ENCODE peak calls at places on chromosomes 13 and 19, in ten cellular contexts. One of them, this sample, is unnamed.
A peak's percentile ranks its signal among the peaks of the same experiment; 100 is the strongest.

GRCh38 chr19:2443116-2443784 is 13.5 kb downstream of the LMNB2 start:
- DNase-seq in psoas muscle: no peak
- DNase-seq in uterus: no peak
- DNase-seq in HCT116: no peak
- DNase-seq in breast epithelium: no peak
- DNase-seq in lower lobe of right lung: no peak
- DNase-seq in stomach: no peak
- DNase-seq in IMR-90: no peak
- DNase-seq in cardiac muscle cell: no peak
- DNase-seq in neural progenitor cell: no peak
- DNase-seq in this sample: no peak

GRCh38 chr19:48348039-48348438 is 15.7 kb downstream of the TMEM143 start:
- DNase-seq in psoas muscle: no peak
- DNase-seq in uterus: no peak
- DNase-seq in HCT116: no peak
- DNase-seq in breast epithelium: no peak
- DNase-seq in lower lobe of right lung: no peak
- DNase-seq in stomach: no peak
- DNase-seq in IMR-90: no peak
- DNase-seq in cardiac muscle cell: no peak
- DNase-seq in neural progenitor cell: no peak
- DNase-seq in this sample: no peak

GRCh38 chr13:101624981-101625380 is 172.5 kb downstream of the ITGBL1 start:
- DNase-seq in psoas muscle: no peak
- DNase-seq in uterus: no peak
- DNase-seq in HCT116: no peak
- DNase-seq in breast epithelium: no peak
- DNase-seq in lower lobe of right lung: no peak
- DNase-seq in stomach: no peak
- DNase-seq in IMR-90: no peak
- DNase-seq in cardiac muscle cell: no peak
- DNase-seq in neural progenitor cell: no peak
- DNase-seq in this sample: no peak

GRCh38 chr13:46687810-46688209 is 109.2 kb downstream of the ESD start:
- DNase-seq in psoas muscle: no peak
- DNase-seq in uterus: no peak
- DNase-seq in HCT116: peak; percentile 3
- DNase-seq in breast epithelium: no peak
- DNase-seq in lower lobe of right lung: no peak
- DNase-seq in stomach: no peak
- DNase-seq in IMR-90: peak; percentile 46
- DNase-seq in cardiac muscle cell: no peak
- DNase-seq in neural progenitor cell: no peak
- DNase-seq in this sample: peak; percentile 21

GRCh38 chr13:83622422-83622784 is 259.9 kb downstream of the SLITRK1 start:
- DNase-seq in psoas muscle: no peak
- DNase-seq in uterus: no peak
- DNase-seq in HCT116: no peak
- DNase-seq in breast epithelium: no peak
- DNase-seq in lower lobe of right lung: no peak
- DNase-seq in stomach: no peak
- DNase-seq in IMR-90: peak; percentile 28
- DNase-seq in cardiac muscle cell: no peak
- DNase-seq in neural progenitor cell: no peak
- DNase-seq in this sample: no peak

GRCh38 chr13:44140146-44140545 is 233.5 kb upstream of the SERP2 start:
- DNase-seq in psoas muscle: no peak
- DNase-seq in uterus: no peak
- DNase-seq in HCT116: no peak
- DNase-seq in breast epithelium: no peak
- DNase-seq in lower lobe of right lung: no peak
- DNase-seq in stomach: peak; percentile 62
- DNase-seq in IMR-90: no peak
- DNase-seq in cardiac muscle cell: no peak
- DNase-seq in neural progenitor cell: peak; percentile 76
- DNase-seq in this sample: no peak

GRCh38 chr19:1125601-1126533 is 22.1 kb downstream of the GPX4 start:
- DNase-seq in psoas muscle: peak; percentile 60
- DNase-seq in uterus: no peak
- DNase-seq in HCT116: no peak
- DNase-seq in breast epithelium: no peak
- DNase-seq in lower lobe of right lung: peak; percentile 44
- DNase-seq in stomach: no peak
- DNase-seq in IMR-90: peak; percentile 41
- DNase-seq in cardiac muscle cell: no peak
- DNase-seq in neural progenitor cell: no peak
- DNase-seq in this sample: no peak

GRCh38 chr13:43196750-43197149 is 173.4 kb downstream of the DNAJC15 start:
- DNase-seq in psoas muscle: no peak
- DNase-seq in uterus: no peak
- DNase-seq in HCT116: no peak
- DNase-seq in breast epithelium: no peak
- DNase-seq in lower lobe of right lung: no peak
- DNase-seq in stomach: no peak
- DNase-seq in IMR-90: no peak
- DNase-seq in cardiac muscle cell: no peak
- DNase-seq in neural progenitor cell: no peak
- DNase-seq in this sample: no peak

GRCh38 chr19:1769645-1769985 is 16.3 kb downstream of the ONECUT3 start:
- DNase-seq in psoas muscle: no peak
- DNase-seq in uterus: no peak
- DNase-seq in HCT116: no peak
- DNase-seq in breast epithelium: no peak
- DNase-seq in lower lobe of right lung: no peak
- DNase-seq in stomach: no peak
- DNase-seq in IMR-90: no peak
- DNase-seq in cardiac muscle cell: no peak
- DNase-seq in neural progenitor cell: no peak
- DNase-seq in this sample: no peak

GRCh38 chr13:38687246-38688229 is 661 bp downstream of the FREM2 start:
- DNase-seq in psoas muscle: no peak
- DNase-seq in uterus: no peak
- DNase-seq in HCT116: no peak
- DNase-seq in breast epithelium: no peak
- DNase-seq in lower lobe of right lung: peak; percentile 54
- DNase-seq in stomach: no peak
- DNase-seq in IMR-90: no peak
- DNase-seq in cardiac muscle cell: peak; percentile 62
- DNase-seq in neural progenitor cell: peak; percentile 68
- DNase-seq in this sample: no peak

GRCh38 chr13:78680064-78680463 is 21.1 kb upstream of the OBI1 start:
- DNase-seq in psoas muscle: no peak
- DNase-seq in uterus: no peak
- DNase-seq in HCT116: no peak
- DNase-seq in breast epithelium: no peak
- DNase-seq in lower lobe of right lung: no peak
- DNase-seq in stomach: no peak
- DNase-seq in IMR-90: no peak
- DNase-seq in cardiac muscle cell: no peak
- DNase-seq in neural progenitor cell: no peak
- DNase-seq in this sample: no peak

GRCh38 chr13:76387561-76387960 is 498.6 kb downstream of the KCTD12 start:
- DNase-seq in psoas muscle: no peak
- DNase-seq in uterus: no peak
- DNase-seq in HCT116: no peak
- DNase-seq in breast epithelium: no peak
- DNase-seq in lower lobe of right lung: no peak
- DNase-seq in stomach: no peak
- DNase-seq in IMR-90: no peak
- DNase-seq in cardiac muscle cell: no peak
- DNase-seq in neural progenitor cell: no peak
- DNase-seq in this sample: no peak

GRCh38 chr13:30845297-30846214 is 60.5 kb upstream of the MEDAG start:
- DNase-seq in psoas muscle: no peak
- DNase-seq in uterus: no peak
- DNase-seq in HCT116: no peak
- DNase-seq in breast epithelium: no peak
- DNase-seq in lower lobe of right lung: no peak
- DNase-seq in stomach: no peak
- DNase-seq in IMR-90: no peak
- DNase-seq in cardiac muscle cell: no peak
- DNase-seq in neural progenitor cell: no peak
- DNase-seq in this sample: no peak

GRCh38 chr13:33455291-33455690 is 169.7 kb upstream of the STARD13 start:
- DNase-seq in psoas muscle: no peak
- DNase-seq in uterus: no peak
- DNase-seq in HCT116: no peak
- DNase-seq in breast epithelium: no peak
- DNase-seq in lower lobe of right lung: no peak
- DNase-seq in stomach: no peak
- DNase-seq in IMR-90: no peak
- DNase-seq in cardiac muscle cell: no peak
- DNase-seq in neural progenitor cell: no peak
- DNase-seq in this sample: no peak
- H3K4me1 ChIP-seq in psoas muscle: peaks cover 5% of the 10 kb centered on the region
- H3K4me1 ChIP-seq in uterus: no peaks in the 10 kb centered on the region
- H3K4me1 ChIP-seq in HCT116: no peaks in the 10 kb centered on the region
- H3K4me1 ChIP-seq in breast epithelium: no peaks in the 10 kb centered on the region
- H3K4me1 ChIP-seq in lower lobe of right lung: peaks cover 9% of the 10 kb centered on the region
- H3K4me1 ChIP-seq in stomach: peaks cover 33% of the 10 kb centered on the region
- H3K4me1 ChIP-seq in IMR-90: peaks cover 4% of the 10 kb centered on the region
- H3K4me1 ChIP-seq in cardiac muscle cell: no peaks in the 10 kb centered on the region
- H3K4me1 ChIP-seq in neural progenitor cell: no peaks in the 10 kb centered on the region
- H3K4me1 ChIP-seq in this sample: no peaks in the 10 kb centered on the region

GRCh38 chr19:4045597-4046361 is 20.9 kb downstream of the ZBTB7A start:
- DNase-seq in psoas muscle: no peak
- DNase-seq in uterus: no peak
- DNase-seq in HCT116: no peak
- DNase-seq in breast epithelium: no peak
- DNase-seq in lower lobe of right lung: no peak
- DNase-seq in stomach: no peak
- DNase-seq in IMR-90: no peak
- DNase-seq in cardiac muscle cell: no peak
- DNase-seq in neural progenitor cell: no peak
- DNase-seq in this sample: no peak
- H3K36me3 ChIP-seq in psoas muscle: no peaks in the 10 kb centered on the region
- H3K36me3 ChIP-seq in uterus: no peaks in the 10 kb centered on the region
- H3K36me3 ChIP-seq in HCT116: peaks cover 29% of the 10 kb centered on the region
- H3K36me3 ChIP-seq in breast epithelium: no peaks in the 10 kb centered on the region
- H3K36me3 ChIP-seq in lower lobe of right lung: peaks cover 71% of the 10 kb centered on the region
- H3K36me3 ChIP-seq in stomach: peaks cover 72% of the 10 kb centered on the region
- H3K36me3 ChIP-seq in IMR-90: peaks cover 46% of the 10 kb centered on the region
- H3K36me3 ChIP-seq in cardiac muscle cell: peaks cover 5% of the 10 kb centered on the region
- H3K36me3 ChIP-seq in neural progenitor cell: no peaks in the 10 kb centered on the region
- H3K36me3 ChIP-seq in this sample: peaks cover 24% of the 10 kb centered on the region

GRCh38 chr19:14203258-14203657 is 2.7 kb downstream of the ADGRL1 start:
- DNase-seq in psoas muscle: no peak
- DNase-seq in uterus: no peak
- DNase-seq in HCT116: no peak
- DNase-seq in breast epithelium: no peak
- DNase-seq in lower lobe of right lung: no peak
- DNase-seq in stomach: no peak
- DNase-seq in IMR-90: no peak
- DNase-seq in cardiac muscle cell: no peak
- DNase-seq in neural progenitor cell: no peak
- DNase-seq in this sample: no peak

GRCh38 chr19:14198384-14199376 is 7.3 kb downstream of the ADGRL1 start:
- DNase-seq in psoas muscle: no peak
- DNase-seq in uterus: no peak
- DNase-seq in HCT116: no peak
- DNase-seq in breast epithelium: no peak
- DNase-seq in lower lobe of right lung: no peak
- DNase-seq in stomach: no peak
- DNase-seq in IMR-90: no peak
- DNase-seq in cardiac muscle cell: no peak
- DNase-seq in neural progenitor cell: no peak
- DNase-seq in this sample: no peak

GRCh38 chr19:14197882-14198281 is 8.1 kb downstream of the ADGRL1 start:
- DNase-seq in psoas muscle: no peak
- DNase-seq in uterus: no peak
- DNase-seq in HCT116: no peak
- DNase-seq in breast epithelium: no peak
- DNase-seq in lower lobe of right lung: no peak
- DNase-seq in stomach: no peak
- DNase-seq in IMR-90: no peak
- DNase-seq in cardiac muscle cell: no peak
- DNase-seq in neural progenitor cell: no peak
- DNase-seq in this sample: no peak
- H3K4me3 ChIP-seq in psoas muscle: no peak overlapping the region
- H3K4me3 ChIP-seq in uterus: no peak overlapping the region
- H3K4me3 ChIP-seq in HCT116: no peak overlapping the region
- H3K4me3 ChIP-seq in breast epithelium: no peak overlapping the region
- H3K4me3 ChIP-seq in lower lobe of right lung: no peak overlapping the region
- H3K4me3 ChIP-seq in stomach: no peak overlapping the region
- H3K4me3 ChIP-seq in IMR-90: no peak overlapping the region
- H3K4me3 ChIP-seq in cardiac muscle cell: no peak overlapping the region
- H3K4me3 ChIP-seq in neural progenitor cell: no peak overlapping the region
- H3K4me3 ChIP-seq in this sample: no peak overlapping the region

DNA sequence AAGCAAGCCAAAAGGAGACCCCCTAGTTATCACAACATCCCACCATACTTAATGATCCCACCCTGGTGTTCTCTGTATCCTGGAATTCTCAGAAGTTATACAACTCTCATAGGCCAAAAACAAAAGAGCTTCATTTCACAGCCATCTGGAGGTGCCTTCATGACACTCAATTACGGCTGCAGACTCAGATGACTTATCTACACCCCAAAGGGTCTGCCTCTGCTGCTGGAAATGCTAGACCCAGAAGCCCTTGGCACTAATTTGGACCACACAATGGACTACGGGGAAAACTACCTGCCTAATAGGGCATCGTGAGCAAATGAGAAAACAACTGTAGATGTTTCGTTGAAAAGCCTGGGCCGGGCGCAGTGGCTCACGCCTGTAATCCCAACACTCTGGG is 40.2 kb downstream of the BRD4 start:
- DNase-seq in psoas muscle: no peak
- DNase-seq in uterus: no peak
- DNase-seq in HCT116: no peak
- DNase-seq in breast epithelium: no peak
- DNase-seq in lower lobe of right lung: no peak
- DNase-seq in stomach: no peak
- DNase-seq in IMR-90: no peak
- DNase-seq in cardiac muscle cell: no peak
- DNase-seq in neural progenitor cell: no peak
- DNase-seq in this sample: no peak
- H3K4me1 ChIP-seq in psoas muscle: peaks cover 99% of the 10 kb centered on the region
- H3K4me1 ChIP-seq in uterus: peaks cover 22% of the 10 kb centered on the region
- H3K4me1 ChIP-seq in HCT116: no peaks in the 10 kb centered on the region
- H3K4me1 ChIP-seq in breast epithelium: peaks cover 21% of the 10 kb centered on the region
- H3K4me1 ChIP-seq in lower lobe of right lung: peaks cover 98% of the 10 kb centered on the region
- H3K4me1 ChIP-seq in stomach: peaks cover 100% of the 10 kb centered on the region
- H3K4me1 ChIP-seq in IMR-90: peaks cover 48% of the 10 kb centered on the region
- H3K4me1 ChIP-seq in cardiac muscle cell: peaks cover 81% of the 10 kb centered on the region
- H3K4me1 ChIP-seq in neural progenitor cell: peaks cover 40% of the 10 kb centered on the region
- H3K4me1 ChIP-seq in this sample: peaks cover 31% of the 10 kb centered on the region

GRCh38 chr19:15112385-15112784 is 5.2 kb downstream of the SYDE1 start:
- DNase-seq in psoas muscle: no peak
- DNase-seq in uterus: no peak
- DNase-seq in HCT116: peak; percentile 60
- DNase-seq in breast epithelium: no peak
- DNase-seq in lower lobe of right lung: no peak
- DNase-seq in stomach: no peak
- DNase-seq in IMR-90: no peak
- DNase-seq in cardiac muscle cell: no peak
- DNase-seq in neural progenitor cell: no peak
- DNase-seq in this sample: no peak
- H3K36me3 ChIP-seq in psoas muscle: no peaks in the 10 kb centered on the region
- H3K36me3 ChIP-seq in uterus: no peaks in the 10 kb centered on the region
- H3K36me3 ChIP-seq in HCT116: peaks cover 9% of the 10 kb centered on the region
- H3K36me3 ChIP-seq in breast epithelium: no peaks in the 10 kb centered on the region
- H3K36me3 ChIP-seq in lower lobe of right lung: peaks cover 77% of the 10 kb centered on the region
- H3K36me3 ChIP-seq in stomach: peaks cover 84% of the 10 kb centered on the region
- H3K36me3 ChIP-seq in IMR-90: peaks cover 81% of the 10 kb centered on the region
- H3K36me3 ChIP-seq in cardiac muscle cell: peaks cover 48% of the 10 kb centered on the region
- H3K36me3 ChIP-seq in neural progenitor cell: peaks cover 3% of the 10 kb centered on the region
- H3K36me3 ChIP-seq in this sample: peaks cover 73% of the 10 kb centered on the region